ENCODE peak calls at places on chromosomes 3 and 15, in five cellular contexts. One of them, this sample, is unnamed. For H3K36me3, the result is how much of the 10 kb centered on the place peaks cover.

GRCh38 chr3:171614318-171614967 is 154.2 kb upstream of the TNIK start:
- DNase-seq in MM.1S: peak
- DNase-seq in fibroblast of lung: peak
- DNase-seq in endodermal cell: peak
- DNase-seq in DND-41: no peak
- DNase-seq in this sample: no peak

GRCh38 chr15:29939404-29939803 is 117.1 kb upstream of the TJP1 start:
- DNase-seq in MM.1S: no peak
- DNase-seq in fibroblast of lung: peak
- DNase-seq in endodermal cell: no peak
- DNase-seq in DND-41: no peak
- DNase-seq in this sample: no peak

GRCh38 chr15:70190965-70191364 is 93.2 kb upstream of the TLE3 start:
- DNase-seq in MM.1S: no peak
- DNase-seq in fibroblast of lung: no peak
- DNase-seq in endodermal cell: peak
- DNase-seq in DND-41: no peak
- DNase-seq in this sample: no peak

GRCh38 chr15:39834256-39834655 is 51.6 kb upstream of the FSIP1 start:
- DNase-seq in MM.1S: no peak
- DNase-seq in fibroblast of lung: peak
- DNase-seq in endodermal cell: no peak
- DNase-seq in DND-41: no peak
- DNase-seq in this sample: no peak

GRCh38 chr15:98647774-98648653 is at the start of gene IGF1R:
- DNase-seq in MM.1S: peak
- DNase-seq in fibroblast of lung: peak
- DNase-seq in endodermal cell: peak
- DNase-seq in DND-41: peak
- DNase-seq in this sample: peak

GRCh38 chr3:184648726-184649125 is 63.1 kb downstream of the MAGEF1 start:
- DNase-seq in MM.1S: no peak
- DNase-seq in fibroblast of lung: no peak
- DNase-seq in endodermal cell: peak
- DNase-seq in DND-41: no peak
- DNase-seq in this sample: no peak

GRCh38 chr3:127482216-127483004 is 108.1 kb downstream of the TPRA1 start:
- DNase-seq in MM.1S: no peak
- DNase-seq in fibroblast of lung: peak
- DNase-seq in endodermal cell: peak
- DNase-seq in DND-41: no peak
- DNase-seq in this sample: no peak

GRCh38 chr3:100709840-100710235 is 544 bp downstream of the TFG start:
- DNase-seq in MM.1S: peak
- DNase-seq in fibroblast of lung: peak
- DNase-seq in endodermal cell: peak
- DNase-seq in DND-41: peak
- DNase-seq in this sample: peak

GRCh38 chr3:15458212-15458780 is 30.9 kb downstream of the EAF1 start:
- DNase-seq in MM.1S: no peak
- DNase-seq in fibroblast of lung: no peak
- DNase-seq in endodermal cell: no peak
- DNase-seq in DND-41: peak
- DNase-seq in this sample: no peak

GRCh38 chr3:78728406-78729145 is 1039.2 kb downstream of the ROBO1 start:
- DNase-seq in MM.1S: no peak
- DNase-seq in fibroblast of lung: peak
- DNase-seq in endodermal cell: peak
- DNase-seq in DND-41: no peak
- DNase-seq in this sample: peak

GRCh38 chr3:56878046-56878445 is 76.3 kb upstream of the ARHGEF3 start:
- DNase-seq in MM.1S: no peak
- DNase-seq in fibroblast of lung: peak
- DNase-seq in endodermal cell: no peak
- DNase-seq in DND-41: peak
- DNase-seq in this sample: no peak

GRCh38 chr3:39497753-39498152 is 30.3 kb downstream of the MOBP start:
- DNase-seq in MM.1S: peak
- DNase-seq in fibroblast of lung: no peak
- DNase-seq in endodermal cell: no peak
- DNase-seq in DND-41: no peak
- DNase-seq in this sample: no peak

GRCh38 chr15:77620297-77620696 is 12.4 kb downstream of the LINGO1 start:
- DNase-seq in MM.1S: no peak
- DNase-seq in fibroblast of lung: no peak
- DNase-seq in endodermal cell: no peak
- DNase-seq in DND-41: no peak
- DNase-seq in this sample: no peak

GRCh38 chr15:51600114-51600513 is 22.5 kb downstream of the DMXL2 start:
- DNase-seq in MM.1S: no peak
- DNase-seq in fibroblast of lung: peak
- DNase-seq in endodermal cell: no peak
- DNase-seq in DND-41: no peak
- DNase-seq in this sample: no peak

GRCh38 chr3:48599509-48600285 is 4.6 kb upstream of the COL7A1 start:
- DNase-seq in MM.1S: no peak
- DNase-seq in fibroblast of lung: no peak
- DNase-seq in endodermal cell: no peak
- DNase-seq in DND-41: no peak
- DNase-seq in this sample: no peak

GRCh38 chr15:90131848-90132247 is 29.6 kb upstream of the IDH2 start:
- DNase-seq in MM.1S: no peak
- DNase-seq in fibroblast of lung: no peak
- DNase-seq in endodermal cell: no peak
- DNase-seq in DND-41: no peak
- DNase-seq in this sample: no peak

GRCh38 chr3:43190682-43191081 is 84.8 kb upstream of the POMGNT2 start:
- DNase-seq in MM.1S: no peak
- DNase-seq in fibroblast of lung: peak
- DNase-seq in endodermal cell: no peak
- DNase-seq in DND-41: no peak
- DNase-seq in this sample: no peak

GRCh38 chr3:109396811-109397210 is 59.5 kb upstream of the DPPA4 start:
- DNase-seq in MM.1S: no peak
- DNase-seq in fibroblast of lung: peak
- DNase-seq in endodermal cell: no peak
- DNase-seq in DND-41: no peak
- DNase-seq in this sample: no peak

GRCh38 chr3:154081305-154081704 is 39.9 kb upstream of the ARHGEF26 start:
- DNase-seq in MM.1S: no peak
- DNase-seq in fibroblast of lung: no peak
- DNase-seq in endodermal cell: no peak
- DNase-seq in DND-41: no peak
- DNase-seq in this sample: no peak

GRCh38 chr3:18438586-18438985 is 13.4 kb upstream of the SATB1 start:
- DNase-seq in MM.1S: no peak
- DNase-seq in fibroblast of lung: no peak
- DNase-seq in endodermal cell: no peak
- DNase-seq in DND-41: peak
- DNase-seq in this sample: no peak

GRCh38 chr3:127699946-127700300 is 27.2 kb downstream of the ABTB1 start:
- DNase-seq in MM.1S: no peak
- DNase-seq in fibroblast of lung: no peak
- DNase-seq in endodermal cell: no peak
- DNase-seq in DND-41: no peak
- DNase-seq in this sample: no peak

GRCh38 chr15:69046781-69047180 is 32.3 kb downstream of the NOX5 start:
- DNase-seq in MM.1S: no peak
- DNase-seq in fibroblast of lung: no peak
- DNase-seq in endodermal cell: no peak
- DNase-seq in DND-41: no peak
- DNase-seq in this sample: no peak

GRCh38 chr15:53834214-53834613 is 74.8 kb upstream of the WDR72 start:
- DNase-seq in MM.1S: no peak
- DNase-seq in fibroblast of lung: no peak
- DNase-seq in endodermal cell: no peak
- DNase-seq in DND-41: no peak
- DNase-seq in this sample: no peak

GRCh38 chr15:52360229-52361203 is 64.9 kb upstream of the MYO5C start:
- DNase-seq in MM.1S: no peak
- DNase-seq in fibroblast of lung: no peak
- DNase-seq in endodermal cell: no peak
- DNase-seq in DND-41: no peak
- DNase-seq in this sample: no peak

GRCh38 chr15:50315814-50316630 is 39.0 kb downstream of the GABPB1 start:
- DNase-seq in MM.1S: peak
- DNase-seq in fibroblast of lung: peak
- DNase-seq in endodermal cell: no peak
- DNase-seq in DND-41: no peak
- DNase-seq in this sample: no peak

GRCh38 chr3:24323272-24323671 is 171.4 kb downstream of the THRB start:
- DNase-seq in MM.1S: no peak
- DNase-seq in fibroblast of lung: no peak
- DNase-seq in endodermal cell: no peak
- DNase-seq in DND-41: no peak
- DNase-seq in this sample: no peak

GRCh38 chr3:151371531-151371930 is 13.0 kb downstream of the P2RY12 start:
- DNase-seq in MM.1S: no peak
- DNase-seq in fibroblast of lung: peak
- DNase-seq in endodermal cell: no peak
- DNase-seq in DND-41: no peak
- DNase-seq in this sample: no peak

GRCh38 chr15:65212097-65212496 is 824 bp upstream of the CILP start:
- DNase-seq in MM.1S: no peak
- DNase-seq in fibroblast of lung: no peak
- DNase-seq in endodermal cell: peak
- DNase-seq in DND-41: peak
- DNase-seq in this sample: no peak

GRCh38 chr15:66716668-66717025 is 14.6 kb downstream of the SMAD6 start:
- DNase-seq in MM.1S: no peak
- DNase-seq in fibroblast of lung: no peak
- DNase-seq in endodermal cell: no peak
- DNase-seq in DND-41: no peak
- DNase-seq in this sample: no peak

GRCh38 chr3:100891033-100891432 is 102.2 kb downstream of the ABI3BP start:
- DNase-seq in MM.1S: no peak
- DNase-seq in fibroblast of lung: peak
- DNase-seq in endodermal cell: no peak
- DNase-seq in DND-41: no peak
- DNase-seq in this sample: no peak

DNA sequence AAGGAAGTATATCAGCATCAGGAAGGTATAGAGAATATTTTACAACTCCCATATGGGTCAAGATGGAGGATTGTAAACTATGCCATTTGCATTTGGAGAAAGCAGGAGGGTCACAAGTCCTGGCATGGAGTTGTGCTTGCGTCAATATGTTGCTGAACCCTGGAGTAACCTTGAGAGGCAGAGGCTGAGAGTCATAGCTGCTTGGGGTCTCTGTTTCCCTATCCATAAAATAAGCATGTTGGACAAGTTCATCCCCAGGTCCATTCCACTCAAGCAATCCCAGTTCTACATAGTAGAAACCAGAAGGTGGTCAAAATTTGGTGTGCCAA is 273.6 kb downstream of the MECOM start:
- DNase-seq in MM.1S: no peak
- DNase-seq in fibroblast of lung: no peak
- DNase-seq in endodermal cell: no peak
- DNase-seq in DND-41: no peak
- DNase-seq in this sample: peak
- H3K9ac ChIP-seq in MM.1S: no peak
- H3K9ac ChIP-seq in fibroblast of lung: no peak
- H3K9ac ChIP-seq in endodermal cell: no peak
- H3K9ac ChIP-seq in DND-41: no peak
- H3K9ac ChIP-seq in this sample: peak

DNA sequence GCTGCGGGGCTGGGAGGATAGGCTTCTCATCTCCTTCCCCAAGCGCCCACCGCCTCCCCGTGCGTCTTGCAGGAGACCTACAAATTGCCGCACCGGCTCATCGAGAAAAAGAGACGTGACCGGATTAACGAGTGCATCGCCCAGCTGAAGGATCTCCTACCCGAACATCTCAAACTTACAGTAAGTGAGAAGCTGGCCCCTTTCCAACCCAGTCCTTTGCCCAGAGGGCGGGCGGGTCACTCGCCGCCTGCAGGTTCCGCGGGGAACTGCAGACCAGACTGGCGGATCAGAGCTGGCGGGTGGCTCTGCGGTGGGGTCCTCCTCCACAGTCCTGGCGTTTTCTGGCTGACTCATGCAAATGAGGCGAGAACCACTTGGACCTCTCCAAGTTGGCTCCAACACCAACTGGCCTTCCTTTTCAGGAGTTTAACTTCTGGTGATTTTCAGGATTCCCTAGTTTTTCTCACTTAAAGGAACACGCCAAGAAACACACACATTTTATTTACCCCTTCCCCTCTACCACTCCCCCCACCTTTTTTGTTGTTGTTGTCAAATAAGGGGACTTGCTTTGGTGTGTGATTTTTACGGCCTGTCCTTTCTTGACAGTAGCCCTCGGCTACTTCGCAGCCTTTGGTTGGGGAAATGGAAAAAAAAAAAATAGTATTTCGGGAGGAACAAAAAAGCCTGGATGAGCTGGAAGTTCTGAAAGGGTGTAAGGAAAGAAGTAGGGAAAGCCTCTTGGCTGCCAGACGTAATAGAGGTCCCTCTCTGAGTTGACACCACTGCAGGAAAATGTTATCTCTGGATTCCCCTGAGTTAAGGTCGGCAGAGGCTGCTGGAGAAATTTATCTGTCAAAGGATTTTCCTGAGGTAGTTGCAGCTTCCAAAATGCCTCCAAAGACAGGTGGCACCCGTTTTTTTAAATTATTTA is 1.3 kb downstream of the BHLHE40 start:
- DNase-seq in MM.1S: peak
- DNase-seq in fibroblast of lung: peak
- DNase-seq in endodermal cell: peak
- DNase-seq in DND-41: peak
- DNase-seq in this sample: peak
- TF ChIP-seq CTCF in MM.1S: peak
- TF ChIP-seq CTCF in fibroblast of lung: peak
- TF ChIP-seq CTCF in endodermal cell: peak
- TF ChIP-seq CTCF in DND-41: peak
- TF ChIP-seq CTCF in this sample: peak

GRCh38 chr15:75361361-75361988 is 6.9 kb downstream of the MAN2C1 start:
- DNase-seq in MM.1S: no peak
- DNase-seq in fibroblast of lung: no peak
- DNase-seq in endodermal cell: no peak
- DNase-seq in DND-41: no peak
- DNase-seq in this sample: no peak
- H3K36me3 ChIP-seq in MM.1S: under half
- H3K36me3 ChIP-seq in fibroblast of lung: under half
- H3K36me3 ChIP-seq in endodermal cell: under half
- H3K36me3 ChIP-seq in DND-41: half or more
- H3K36me3 ChIP-seq in this sample: under half

DNA sequence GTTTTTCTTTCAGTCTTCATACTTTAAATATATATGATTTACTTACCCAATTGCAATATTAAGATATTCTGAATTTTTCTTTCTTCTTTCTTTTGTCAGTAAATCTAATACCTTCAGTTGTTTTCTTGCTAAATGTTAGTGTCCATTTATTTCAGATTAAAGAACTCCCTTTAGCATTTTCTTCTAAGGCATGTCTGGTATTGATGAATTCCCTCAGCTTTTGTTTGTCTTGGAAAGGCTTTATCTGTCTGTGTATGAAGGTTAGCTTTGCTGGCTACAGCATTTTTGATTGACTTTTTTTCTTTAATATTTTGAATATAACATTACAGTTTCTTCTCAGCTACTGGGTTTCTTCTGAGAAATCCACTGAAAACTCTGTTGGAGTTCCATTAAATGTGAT is 64.0 kb upstream of the PLSCR4 start:
- DNase-seq in MM.1S: no peak
- DNase-seq in fibroblast of lung: peak
- DNase-seq in endodermal cell: no peak
- DNase-seq in DND-41: no peak
- DNase-seq in this sample: no peak
- H3K9ac ChIP-seq in MM.1S: no peak
- H3K9ac ChIP-seq in fibroblast of lung: no peak
- H3K9ac ChIP-seq in endodermal cell: no peak
- H3K9ac ChIP-seq in DND-41: no peak
- H3K9ac ChIP-seq in this sample: no peak

GRCh38 chr15:80154336-80154735 is 1.5 kb downstream of the FAH start:
- DNase-seq in MM.1S: no peak
- DNase-seq in fibroblast of lung: no peak
- DNase-seq in endodermal cell: no peak
- DNase-seq in DND-41: no peak
- DNase-seq in this sample: no peak
- TF ChIP-seq CTCF in MM.1S: no peak
- TF ChIP-seq CTCF in fibroblast of lung: no peak
- TF ChIP-seq CTCF in endodermal cell: no peak
- TF ChIP-seq CTCF in DND-41: no peak
- TF ChIP-seq CTCF in this sample: no peak

This sample was measured in colonic mucosa.